ENCODE peak calls at places on chromosome 6, in eight cellular contexts. One of them, this sample, is unnamed.

GRCh38 chr6:7590918-7591302 is 912 bp downstream of the SNRNP48 start:
- DNase-seq in GM03348: peak; percentile 27
- DNase-seq in occipital lobe: no peak
- DNase-seq in hypothalamus: no peak
- DNase-seq in activated CD8-positive, alpha-beta T cell treated with anti-CD3 and anti-CD28 coated beads for 36 hours: no peak
- DNase-seq in H54: no peak
- DNase-seq in AG09309: no peak
- DNase-seq in astrocyte of the spinal cord: no peak
- DNase-seq in this sample: no peak

GRCh38 chr6:167294651-167295494 is 3.8 kb downstream of the UNC93A start:
- DNase-seq in AG09309: no peak
- DNase-seq in activated CD8-positive, alpha-beta T cell treated with anti-CD3 and anti-CD28 coated beads for 36 hours: no peak
- DNase-seq in occipital lobe: no peak
- DNase-seq in H54: no peak
- DNase-seq in astrocyte of the spinal cord: no peak
- DNase-seq in hypothalamus: no peak
- DNase-seq in GM03348: no peak
- DNase-seq in this sample: no peak

GRCh38 chr6:90169328-90169886 is 127.2 kb downstream of the BACH2 start:
- DNase-seq in activated CD8-positive, alpha-beta T cell treated with anti-CD3 and anti-CD28 coated beads for 36 hours: no peak
- DNase-seq in H54: no peak
- DNase-seq in hypothalamus: no peak
- DNase-seq in astrocyte of the spinal cord: no peak
- DNase-seq in occipital lobe: no peak
- DNase-seq in GM03348: no peak
- DNase-seq in AG09309: no peak
- DNase-seq in this sample: no peak

GRCh38 chr6:129346964-129347363 is 363.0 kb downstream of the ARHGAP18 start:
- DNase-seq in hypothalamus: no peak
- DNase-seq in astrocyte of the spinal cord: no peak
- DNase-seq in activated CD8-positive, alpha-beta T cell treated with anti-CD3 and anti-CD28 coated beads for 36 hours: no peak
- DNase-seq in AG09309: no peak
- DNase-seq in occipital lobe: no peak
- DNase-seq in H54: no peak
- DNase-seq in GM03348: no peak
- DNase-seq in this sample: no peak

GRCh38 chr6:113343940-113344339 is 513.2 kb upstream of the MARCKS start:
- DNase-seq in AG09309: no peak
- DNase-seq in activated CD8-positive, alpha-beta T cell treated with anti-CD3 and anti-CD28 coated beads for 36 hours: no peak
- DNase-seq in astrocyte of the spinal cord: no peak
- DNase-seq in hypothalamus: no peak
- DNase-seq in GM03348: no peak
- DNase-seq in occipital lobe: no peak
- DNase-seq in H54: no peak
- DNase-seq in this sample: no peak

GRCh38 chr6:152099816-152100618 is 292.5 kb downstream of the ESR1 start:
- DNase-seq in GM03348: peak; percentile 62
- DNase-seq in activated CD8-positive, alpha-beta T cell treated with anti-CD3 and anti-CD28 coated beads for 36 hours: no peak
- DNase-seq in astrocyte of the spinal cord: no peak
- DNase-seq in occipital lobe: no peak
- DNase-seq in hypothalamus: no peak
- DNase-seq in AG09309: no peak
- DNase-seq in H54: peak; percentile 24
- DNase-seq in this sample: no peak

GRCh38 chr6:132811276-132811675 is 3.1 kb upstream of the RPS12 start:
- DNase-seq in activated CD8-positive, alpha-beta T cell treated with anti-CD3 and anti-CD28 coated beads for 36 hours: no peak
- DNase-seq in hypothalamus: no peak
- DNase-seq in astrocyte of the spinal cord: peak; percentile 67
- DNase-seq in GM03348: no peak
- DNase-seq in occipital lobe: no peak
- DNase-seq in AG09309: no peak
- DNase-seq in H54: no peak
- DNase-seq in this sample: no peak

GRCh38 chr6:116266803-116267202 is 12.9 kb downstream of the TSPYL1 start:
- DNase-seq in astrocyte of the spinal cord: no peak
- DNase-seq in occipital lobe: no peak
- DNase-seq in hypothalamus: no peak
- DNase-seq in GM03348: no peak
- DNase-seq in H54: no peak
- DNase-seq in activated CD8-positive, alpha-beta T cell treated with anti-CD3 and anti-CD28 coated beads for 36 hours: no peak
- DNase-seq in AG09309: no peak
- DNase-seq in this sample: no peak

GRCh38 chr6:39330476-39330875 is 8.0 kb upstream of the KCNK16 start:
- DNase-seq in hypothalamus: no peak
- DNase-seq in astrocyte of the spinal cord: no peak
- DNase-seq in occipital lobe: no peak
- DNase-seq in H54: no peak
- DNase-seq in activated CD8-positive, alpha-beta T cell treated with anti-CD3 and anti-CD28 coated beads for 36 hours: no peak
- DNase-seq in AG09309: no peak
- DNase-seq in GM03348: no peak
- DNase-seq in this sample: peak; percentile 32

GRCh38 chr6:150492941-150493340 is 106.7 kb upstream of the PLEKHG1 start:
- DNase-seq in astrocyte of the spinal cord: peak; percentile 85
- DNase-seq in activated CD8-positive, alpha-beta T cell treated with anti-CD3 and anti-CD28 coated beads for 36 hours: no peak
- DNase-seq in AG09309: no peak
- DNase-seq in GM03348: no peak
- DNase-seq in occipital lobe: no peak
- DNase-seq in H54: peak; percentile 34
- DNase-seq in hypothalamus: no peak
- DNase-seq in this sample: no peak

GRCh38 chr6:70956451-70957283 is at the start of gene B3GAT2:
- DNase-seq in occipital lobe: peak; percentile 35
- DNase-seq in activated CD8-positive, alpha-beta T cell treated with anti-CD3 and anti-CD28 coated beads for 36 hours: peak; percentile 5
- DNase-seq in hypothalamus: peak; percentile 11
- DNase-seq in AG09309: no peak
- DNase-seq in H54: no peak
- DNase-seq in GM03348: peak; percentile 51
- DNase-seq in astrocyte of the spinal cord: peak; percentile 38
- DNase-seq in this sample: peak; percentile 44

GRCh38 chr6:10184408-10185187 is 230.3 kb downstream of the TFAP2A start:
- DNase-seq in GM03348: no peak
- DNase-seq in occipital lobe: no peak
- DNase-seq in AG09309: no peak
- DNase-seq in H54: no peak
- DNase-seq in hypothalamus: no peak
- DNase-seq in astrocyte of the spinal cord: no peak
- DNase-seq in activated CD8-positive, alpha-beta T cell treated with anti-CD3 and anti-CD28 coated beads for 36 hours: no peak
- DNase-seq in this sample: no peak

GRCh38 chr6:95325858-95326257 is 251.5 kb upstream of the MANEA start:
- DNase-seq in astrocyte of the spinal cord: peak; percentile 55
- DNase-seq in activated CD8-positive, alpha-beta T cell treated with anti-CD3 and anti-CD28 coated beads for 36 hours: no peak
- DNase-seq in hypothalamus: no peak
- DNase-seq in H54: no peak
- DNase-seq in GM03348: no peak
- DNase-seq in AG09309: no peak
- DNase-seq in occipital lobe: no peak
- DNase-seq in this sample: no peak

This sample was measured in head of caudate nucleus.